ENCODE peak calls at places on chromosomes 4 and X, in ten cellular contexts. One of them, this sample, is unnamed.
A peak's percentile ranks its signal among the peaks of the same experiment; 100 is the strongest.

GRCh38 chr4:150236626-150237025 is 158.4 kb downstream of the DCLK2 start:
- DNase-seq in K562: no peak
- DNase-seq in thyroid gland: no peak
- DNase-seq in tibial nerve: no peak
- DNase-seq in prostate gland: no peak
- DNase-seq in uterus: no peak
- DNase-seq in breast epithelium: no peak
- DNase-seq in A549: no peak
- DNase-seq in transverse colon: no peak
- DNase-seq in heart left ventricle: no peak
- DNase-seq in this sample: no peak

GRCh38 chrX:20144491-20144890 is 2.9 kb upstream of the EIF1AX start:
- DNase-seq in K562: no peak
- DNase-seq in thyroid gland: no peak
- DNase-seq in tibial nerve: no peak
- DNase-seq in prostate gland: no peak
- DNase-seq in uterus: no peak
- DNase-seq in breast epithelium: no peak
- DNase-seq in A549: no peak
- DNase-seq in transverse colon: no peak
- DNase-seq in heart left ventricle: no peak
- DNase-seq in this sample: no peak

GRCh38 chr4:123602007-123602406 is 205.4 kb downstream of the SPRY1 start:
- DNase-seq in K562: no peak
- DNase-seq in thyroid gland: no peak
- DNase-seq in tibial nerve: no peak
- DNase-seq in prostate gland: no peak
- DNase-seq in uterus: no peak
- DNase-seq in breast epithelium: no peak
- DNase-seq in A549: no peak
- DNase-seq in transverse colon: no peak
- DNase-seq in heart left ventricle: no peak
- DNase-seq in this sample: no peak

GRCh38 chrX:15441464-15441863 is 51.7 kb downstream of the PIR start:
- DNase-seq in K562: no peak
- DNase-seq in thyroid gland: no peak
- DNase-seq in tibial nerve: no peak
- DNase-seq in prostate gland: no peak
- DNase-seq in uterus: no peak
- DNase-seq in breast epithelium: no peak
- DNase-seq in A549: no peak
- DNase-seq in transverse colon: no peak
- DNase-seq in heart left ventricle: peak; percentile 41
- DNase-seq in this sample: no peak

GRCh38 chr4:52657630-52658501 is 1.2 kb downstream of the USP46 start:
- DNase-seq in K562: no peak
- DNase-seq in thyroid gland: peak; percentile 47
- DNase-seq in tibial nerve: peak; percentile 10
- DNase-seq in prostate gland: peak; percentile 13
- DNase-seq in uterus: peak; percentile 21
- DNase-seq in breast epithelium: no peak
- DNase-seq in A549: no peak
- DNase-seq in transverse colon: no peak
- DNase-seq in heart left ventricle: peak; percentile 39
- DNase-seq in this sample: no peak

GRCh38 chrX:8504451-8504850 is 39.8 kb downstream of the VCX3B start:
- DNase-seq in K562: no peak
- DNase-seq in thyroid gland: no peak
- DNase-seq in tibial nerve: no peak
- DNase-seq in prostate gland: no peak
- DNase-seq in uterus: no peak
- DNase-seq in breast epithelium: no peak
- DNase-seq in A549: no peak
- DNase-seq in transverse colon: no peak
- DNase-seq in heart left ventricle: no peak
- DNase-seq in this sample: no peak

GRCh38 chr4:154877110-154877760 is 96.2 kb downstream of the RBM46 start:
- DNase-seq in K562: no peak
- DNase-seq in thyroid gland: peak; percentile 21
- DNase-seq in tibial nerve: no peak
- DNase-seq in prostate gland: no peak
- DNase-seq in uterus: no peak
- DNase-seq in breast epithelium: no peak
- DNase-seq in A549: no peak
- DNase-seq in transverse colon: no peak
- DNase-seq in heart left ventricle: no peak
- DNase-seq in this sample: no peak

GRCh38 chrX:68832101-68832416 is 3.2 kb downstream of the EFNB1 start:
- DNase-seq in K562: no peak
- DNase-seq in thyroid gland: peak; percentile 57
- DNase-seq in tibial nerve: no peak
- DNase-seq in prostate gland: no peak
- DNase-seq in uterus: peak; percentile 64
- DNase-seq in breast epithelium: no peak
- DNase-seq in A549: no peak
- DNase-seq in transverse colon: peak; percentile 60
- DNase-seq in heart left ventricle: peak; percentile 61
- DNase-seq in this sample: no peak

GRCh38 chrX:72268601-72269365 is 8.3 kb downstream of the RPS4X start:
- DNase-seq in K562: no peak
- DNase-seq in thyroid gland: no peak
- DNase-seq in tibial nerve: no peak
- DNase-seq in prostate gland: no peak
- DNase-seq in uterus: no peak
- DNase-seq in breast epithelium: no peak
- DNase-seq in A549: no peak
- DNase-seq in transverse colon: no peak
- DNase-seq in heart left ventricle: no peak
- DNase-seq in this sample: no peak

GRCh38 chr4:148444296-148445070 is 2.3 kb upstream of the NR3C2 start:
- DNase-seq in K562: no peak
- DNase-seq in thyroid gland: peak; percentile 63
- DNase-seq in tibial nerve: no peak
- DNase-seq in prostate gland: peak; percentile 6
- DNase-seq in uterus: peak; percentile 40
- DNase-seq in breast epithelium: no peak
- DNase-seq in A549: no peak
- DNase-seq in transverse colon: peak; percentile 40
- DNase-seq in heart left ventricle: peak; percentile 47
- DNase-seq in this sample: no peak

GRCh38 chrX:134548257-134548732 is 88.3 kb downstream of the HPRT1 start:
- DNase-seq in K562: peak; percentile 19
- DNase-seq in thyroid gland: no peak
- DNase-seq in tibial nerve: no peak
- DNase-seq in prostate gland: no peak
- DNase-seq in uterus: no peak
- DNase-seq in breast epithelium: no peak
- DNase-seq in A549: no peak
- DNase-seq in transverse colon: no peak
- DNase-seq in heart left ventricle: no peak
- DNase-seq in this sample: no peak
- TF ChIP-seq POLR2A in K562: peak; percentile 5
- TF ChIP-seq POLR2A in thyroid gland: peak; percentile 29
- TF ChIP-seq POLR2A in tibial nerve: no peak
- TF ChIP-seq POLR2A in prostate gland: no peak
- TF ChIP-seq POLR2A in uterus: no peak
- TF ChIP-seq POLR2A in breast epithelium: no peak
- TF ChIP-seq POLR2A in A549: no peak
- TF ChIP-seq POLR2A in transverse colon: no peak
- TF ChIP-seq POLR2A in heart left ventricle: no peak
- TF ChIP-seq POLR2A in this sample: no peak

GRCh38 chrX:118528089-118528753 is 32.6 kb downstream of the DOCK11 start:
- DNase-seq in K562: no peak
- DNase-seq in thyroid gland: no peak
- DNase-seq in tibial nerve: no peak
- DNase-seq in prostate gland: no peak
- DNase-seq in uterus: no peak
- DNase-seq in breast epithelium: no peak
- DNase-seq in A549: no peak
- DNase-seq in transverse colon: peak; percentile 21
- DNase-seq in heart left ventricle: no peak
- DNase-seq in this sample: no peak
- H3K4me3 ChIP-seq in K562: no peak overlapping the region
- H3K4me3 ChIP-seq in thyroid gland: no peak overlapping the region
- H3K4me3 ChIP-seq in tibial nerve: no peak overlapping the region
- H3K4me3 ChIP-seq in prostate gland: no peak overlapping the region
- H3K4me3 ChIP-seq in uterus: no peak overlapping the region
- H3K4me3 ChIP-seq in breast epithelium: no peak overlapping the region
- H3K4me3 ChIP-seq in A549: no peak overlapping the region
- H3K4me3 ChIP-seq in transverse colon: no peak overlapping the region
- H3K4me3 ChIP-seq in heart left ventricle: no peak overlapping the region
- H3K4me3 ChIP-seq in this sample: no peak overlapping the region

GRCh38 chr4:75660491-75660890 is 12.7 kb downstream of the G3BP2 start:
- DNase-seq in K562: no peak
- DNase-seq in thyroid gland: no peak
- DNase-seq in tibial nerve: no peak
- DNase-seq in prostate gland: no peak
- DNase-seq in uterus: no peak
- DNase-seq in breast epithelium: no peak
- DNase-seq in A549: no peak
- DNase-seq in transverse colon: no peak
- DNase-seq in heart left ventricle: no peak
- DNase-seq in this sample: no peak
- H3K27ac ChIP-seq in K562: no peak overlapping the region
- H3K27ac ChIP-seq in thyroid gland: no peak overlapping the region
- H3K27ac ChIP-seq in tibial nerve: no peak overlapping the region
- H3K27ac ChIP-seq in prostate gland: no peak overlapping the region
- H3K27ac ChIP-seq in uterus: no peak overlapping the region
- H3K27ac ChIP-seq in breast epithelium: no peak overlapping the region
- H3K27ac ChIP-seq in A549: no peak overlapping the region
- H3K27ac ChIP-seq in transverse colon: no peak overlapping the region
- H3K27ac ChIP-seq in heart left ventricle: no peak overlapping the region
- H3K27ac ChIP-seq in this sample: no peak overlapping the region

GRCh38 chr4:185398618-185399017 is 2.0 kb downstream of the ANKRD37 start:
- DNase-seq in K562: no peak
- DNase-seq in thyroid gland: no peak
- DNase-seq in tibial nerve: no peak
- DNase-seq in prostate gland: no peak
- DNase-seq in uterus: no peak
- DNase-seq in breast epithelium: no peak
- DNase-seq in A549: no peak
- DNase-seq in transverse colon: no peak
- DNase-seq in heart left ventricle: no peak
- DNase-seq in this sample: no peak

GRCh38 chr4:185394568-185395254 is 1.0 kb downstream of the LRP2BP start:
- DNase-seq in K562: peak; percentile 23
- DNase-seq in thyroid gland: no peak
- DNase-seq in tibial nerve: no peak
- DNase-seq in prostate gland: no peak
- DNase-seq in uterus: no peak
- DNase-seq in breast epithelium: no peak
- DNase-seq in A549: no peak
- DNase-seq in transverse colon: no peak
- DNase-seq in heart left ventricle: no peak
- DNase-seq in this sample: no peak

GRCh38 chr4:185395956-185396723 is 416 bp upstream of the LRP2BP start:
- DNase-seq in K562: peak; percentile 99
- DNase-seq in thyroid gland: peak; percentile 98
- DNase-seq in tibial nerve: peak; percentile 91
- DNase-seq in prostate gland: peak; percentile 98
- DNase-seq in uterus: peak; percentile 95
- DNase-seq in breast epithelium: peak; percentile 97
- DNase-seq in A549: peak; percentile 84
- DNase-seq in transverse colon: peak; percentile 98
- DNase-seq in heart left ventricle: peak; percentile 98
- DNase-seq in this sample: peak; percentile 76

GRCh38 chr4:185395255-185395955 is at the start of gene LRP2BP:
- DNase-seq in K562: no peak
- DNase-seq in thyroid gland: no peak
- DNase-seq in tibial nerve: no peak
- DNase-seq in prostate gland: no peak
- DNase-seq in uterus: no peak
- DNase-seq in breast epithelium: no peak
- DNase-seq in A549: no peak
- DNase-seq in transverse colon: no peak
- DNase-seq in heart left ventricle: no peak
- DNase-seq in this sample: no peak

DNA sequence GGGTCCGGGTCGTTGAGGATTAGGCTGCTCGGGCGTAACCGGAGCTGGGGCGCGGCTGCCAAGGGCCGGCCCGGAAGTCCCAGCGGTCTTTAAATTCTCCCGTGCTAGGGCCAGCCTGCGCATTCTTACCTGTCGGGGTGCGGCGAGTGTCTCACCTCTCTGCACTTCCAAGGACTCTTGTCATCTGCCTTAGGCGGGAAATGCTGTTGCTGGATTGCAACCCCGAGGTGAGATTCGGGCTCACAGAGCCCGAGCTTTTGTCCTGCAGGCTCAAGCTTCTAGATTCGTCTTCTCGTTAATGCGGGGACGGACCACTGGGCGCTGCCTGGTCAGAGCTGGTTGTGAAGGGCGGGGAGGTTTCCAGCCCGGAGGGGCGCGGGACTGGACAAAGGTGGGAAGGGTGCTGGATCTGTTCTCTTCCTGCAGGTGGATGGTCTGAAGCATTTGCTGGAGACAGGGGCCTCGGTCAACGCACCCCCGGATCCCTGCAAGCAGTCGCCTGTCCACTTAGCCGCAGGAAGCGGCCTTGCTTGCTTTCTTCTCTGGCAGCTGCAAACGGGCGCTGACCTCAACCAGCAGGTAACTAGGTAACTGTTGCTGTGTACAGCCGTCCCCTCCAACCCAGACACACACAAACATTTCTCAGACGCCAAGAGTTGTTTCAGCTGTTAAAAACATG is at the start of gene ANKRD37:
- DNase-seq in K562: no peak
- DNase-seq in thyroid gland: peak; percentile 72
- DNase-seq in tibial nerve: no peak
- DNase-seq in prostate gland: peak; percentile 59
- DNase-seq in uterus: no peak
- DNase-seq in breast epithelium: peak; percentile 77
- DNase-seq in A549: no peak
- DNase-seq in transverse colon: peak; percentile 62
- DNase-seq in heart left ventricle: peak; percentile 69
- DNase-seq in this sample: no peak
- TF ChIP-seq POLR2A in K562: no peak
- TF ChIP-seq POLR2A in thyroid gland: peak; percentile 81
- TF ChIP-seq POLR2A in tibial nerve: no peak
- TF ChIP-seq POLR2A in prostate gland: peak; percentile 65
- TF ChIP-seq POLR2A in uterus: peak; percentile 16
- TF ChIP-seq POLR2A in breast epithelium: no peak
- TF ChIP-seq POLR2A in A549: no peak
- TF ChIP-seq POLR2A in transverse colon: peak; percentile 95
- TF ChIP-seq POLR2A in heart left ventricle: no peak
- TF ChIP-seq POLR2A in this sample: peak; percentile 52

This sample was measured in esophagus squamous epithelium.